ENCODE peak calls at places on chromosomes 13 and 19, in eight cellular contexts. B, M, G, R, C, P, X and N are unnamed samples.

GRCh38 chr19:41328818-41329220 is 18.8 kb downstream of the CCDC97 start:
- DNase-seq in G (no peak), P (no peak), B (no peak), M (no peak), X (no peak), C (no peak), R (no peak), N (no peak)

GRCh38 chr13:21894703-21895699 is 224.1 kb downstream of the FGF9 start:
- DNase-seq in B (no peak), P (no peak), R (no peak), G (no peak), M (no peak), C (no peak), X (no peak), N (no peak)

GRCh38 chr19:32642771-32643170 is 32.2 kb downstream of the ANKRD27 start:
- DNase-seq in X (peak), P (no peak), M (no peak), B (no peak), R (no peak), G (peak), C (no peak), N (no peak)

GRCh38 chr19:49056101-49056901 is 1.2 kb downstream of the CGB7 start:
- DNase-seq in C (peak), B (peak), X (peak), G (peak), M (peak), R (peak), P (peak), N (peak)

GRCh38 chr13:90445179-90445578 is 902.3 kb upstream of the MIR17HG start:
- DNase-seq in G (no peak), B (peak), M (peak), P (no peak), C (peak), R (no peak), X (no peak), N (no peak)

GRCh38 chr19:54389556-54389955 is 24.8 kb upstream of the LAIR1 start:
- DNase-seq in X (no peak), R (no peak), C (no peak), G (no peak), M (no peak), P (no peak), B (no peak), N (no peak)

GRCh38 chr13:21608961-21609360 is 5.0 kb upstream of the MICU2 start:
- DNase-seq in X (no peak), P (no peak), C (no peak), R (no peak), B (peak), M (no peak), G (no peak), N (no peak)

GRCh38 chr19:55005684-55006488 is 32.2 kb downstream of the GP6 start:
- DNase-seq in P (no peak), R (no peak), M (peak), G (peak), X (no peak), B (peak), C (peak), N (no peak)

GRCh38 chr13:32426981-32427851 is 714 bp downstream of the N4BP2L1 start:
- DNase-seq in M (no peak), G (peak), P (peak), X (peak), R (peak), B (peak), C (peak), N (peak)

GRCh38 chr13:109700176-109700575 is 86.2 kb downstream of the IRS2 start:
- DNase-seq in P (peak), X (peak), C (no peak), G (no peak), B (no peak), M (peak), R (peak), N (no peak)

GRCh38 chr13:112648966-112649690 is 40.7 kb upstream of the ATP11A start:
- DNase-seq in C (no peak), R (no peak), P (peak), X (no peak), B (no peak), M (no peak), G (no peak), N (no peak)

GRCh38 chr19:16078311-16078758 is 2.0 kb downstream of the TPM4 start:
- DNase-seq in C (peak), R (peak), B (peak), G (no peak), X (peak), M (no peak), P (no peak), N (no peak)

GRCh38 chr19:55440411-55441105 is 2.5 kb downstream of the SHISA7 start:
- DNase-seq in X (no peak), R (no peak), M (no peak), B (peak), P (no peak), G (no peak), C (peak), N (no peak)

GRCh38 chr13:58704953-58705352 is 1073.4 kb downstream of the PCDH17 start:
- DNase-seq in R (no peak), B (no peak), C (no peak), X (no peak), G (no peak), M (no peak), P (no peak), N (no peak)

GRCh38 chr19:33727331-33728028 is 69.2 kb upstream of the KCTD15 start:
- DNase-seq in R (no peak), G (no peak), C (no peak), P (no peak), B (no peak), M (no peak), X (no peak), N (no peak)

GRCh38 chr19:3783660-3784584 is 2.3 kb downstream of the MATK start:
- DNase-seq in G (peak), X (no peak), B (no peak), C (peak), M (peak), R (no peak), P (no peak), N (no peak)

GRCh38 chr13:98279473-98280175 is 102.6 kb upstream of the RNF113B start:
- DNase-seq in P (no peak), R (no peak), G (peak), M (no peak), B (no peak), C (no peak), X (no peak), N (no peak)

DNA sequence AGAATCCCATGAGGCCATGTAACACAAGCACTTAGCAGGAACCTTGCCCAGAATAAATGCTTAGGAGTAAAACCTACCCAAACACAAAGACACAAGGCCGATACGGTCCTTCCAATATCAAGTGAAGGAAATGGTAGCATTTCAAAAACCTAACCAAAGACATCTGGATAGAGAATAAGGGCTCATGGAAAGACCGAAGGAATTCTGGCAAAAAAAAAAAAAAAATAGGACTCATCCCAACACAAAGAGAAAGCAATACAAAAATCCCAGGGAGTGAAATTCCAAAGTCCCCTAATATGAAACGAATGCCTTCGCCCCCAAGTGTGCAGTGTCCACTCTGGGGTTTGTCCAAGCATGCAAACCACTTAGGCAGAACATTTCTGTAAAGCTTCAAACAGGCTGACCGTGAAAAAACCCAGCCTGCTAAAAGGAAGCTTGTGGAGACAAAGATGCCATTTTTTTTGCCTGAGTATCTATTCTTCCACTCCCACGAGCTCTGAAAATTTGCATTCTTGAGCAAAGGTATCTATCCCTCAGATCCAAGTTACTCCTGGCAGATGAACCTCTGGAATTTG is 10.9 kb downstream of the ZC3H4 start:
- DNase-seq in M (no peak), G (no peak), R (no peak), P (no peak), C (no peak), X (no peak), B (peak), N (no peak)
- H3K27ac ChIP-seq in M (no peak), G (no peak), R (no peak), P (peak), C (no peak), X (no peak), B (peak), N (no peak)

GRCh38 chr19:28558783-28559182 is 654.2 kb downstream of the UQCRFS1 start:
- DNase-seq in M (no peak), P (no peak), G (no peak), C (no peak), R (no peak), X (no peak), B (no peak), N (no peak)
- H3K27ac ChIP-seq in M (no peak), P (no peak), G (no peak), C (no peak), R (no peak), X (no peak), B (no peak), N (no peak)

DNA sequence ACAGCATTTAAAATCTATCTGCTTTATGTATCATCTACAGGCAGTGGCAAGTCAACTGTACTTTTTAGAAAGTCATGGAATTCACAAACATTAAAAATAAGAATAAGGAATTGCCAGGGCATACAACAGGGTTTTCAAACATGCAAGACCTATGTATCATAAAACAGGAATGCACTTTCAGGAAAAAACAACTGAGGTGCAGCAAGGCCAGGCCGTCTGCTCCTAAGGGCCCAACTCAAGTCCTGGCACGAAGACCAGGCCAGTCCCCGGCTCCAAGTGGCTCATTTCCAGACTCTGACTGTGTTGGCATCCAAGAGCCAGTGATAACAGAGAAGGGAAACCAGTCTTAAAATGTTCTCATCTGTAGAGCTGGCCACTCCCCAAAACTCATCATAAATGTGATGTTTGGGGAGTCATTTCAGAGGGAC is 7.1 kb downstream of the RFX2 start:
- DNase-seq in B (peak), C (no peak), M (peak), G (no peak), R (peak), X (peak), P (peak), N (peak)
- H3K27ac ChIP-seq in B (peak), C (no peak), M (peak), G (no peak), R (peak), X (peak), P (peak), N (no peak)

GRCh38 chr13:108375772-108376171 is 106.3 kb downstream of the TNFSF13B start:
- DNase-seq in C (no peak), R (no peak), M (no peak), X (no peak), B (no peak), P (no peak), G (no peak), N (no peak)
- H3K27ac ChIP-seq in C (no peak), R (no peak), M (no peak), X (no peak), B (no peak), P (no peak), G (no peak), N (no peak)

GRCh38 chr19:47512183-47512947 is 2.5 kb downstream of the NAPA start:
- DNase-seq in R (no peak), P (peak), G (no peak), X (peak), M (no peak), C (no peak), B (peak), N (peak)
- H3K27ac ChIP-seq in R (peak), P (peak), G (peak), X (peak), M (peak), C (no peak), B (peak), N (peak)